ENCODE peak calls at places on chromosomes 2 and 18, in ten cellular contexts. K, N, L, D, F, S, G, A, T and O are unnamed samples.

GRCh38 chr2:43270930-43271615 is 44.7 kb upstream of the ZFP36L2 start:
- DNase-seq in K (no peak), N (no peak), L (no peak), D (no peak), F (no peak), S (no peak), G (no peak), A (no peak), T (no peak), O (no peak)

GRCh38 chr2:74587664-74588277 is 33.3 kb downstream of the DOK1 start:
- DNase-seq in K (peak; percentile 65), N (peak; percentile 65), L (no peak), D (peak; percentile 86), F (peak; percentile 85), S (peak; percentile 77), G (peak; percentile 60), A (peak; percentile 80), T (peak; percentile 33), O (peak; percentile 56)

GRCh38 chr2:64819774-64820688 is 166.3 kb upstream of the SERTAD2 start:
- DNase-seq in K (no peak), N (peak; percentile 32), L (no peak), D (no peak), F (no peak), S (no peak), G (no peak), A (no peak), T (no peak), O (no peak)

GRCh38 chr2:157492189-157492773 is 48.4 kb upstream of the CYTIP start:
- DNase-seq in K (peak; percentile 67), N (peak; percentile 77), L (peak; percentile 29), D (peak; percentile 75), F (peak; percentile 67), S (peak; percentile 61), G (peak; percentile 49), A (peak; percentile 67), T (peak; percentile 68), O (peak; percentile 54)

GRCh38 chr2:180190851-180191250 is 183.8 kb upstream of the CWC22 start:
- DNase-seq in K (no peak), N (no peak), L (no peak), D (no peak), F (no peak), S (no peak), G (no peak), A (no peak), T (no peak), O (no peak)

GRCh38 chr18:28637897-28638296 is 461.0 kb upstream of the CDH2 start:
- DNase-seq in K (no peak), N (no peak), L (no peak), D (peak; percentile 24), F (no peak), S (no peak), G (no peak), A (no peak), T (no peak), O (no peak)

GRCh38 chr18:76491801-76492668 is 3.0 kb downstream of the ZNF516 start:
- DNase-seq in K (peak; percentile 34), N (peak; percentile 53), L (no peak), D (peak; percentile 41), F (peak; percentile 37), S (peak; percentile 40), G (no peak), A (peak; percentile 44), T (peak; percentile 42), O (peak; percentile 34)

GRCh38 chr2:143885461-143885860 is 634.5 kb downstream of the ZEB2 start:
- DNase-seq in K (no peak), N (no peak), L (no peak), D (no peak), F (no peak), S (no peak), G (no peak), A (no peak), T (no peak), O (no peak)

GRCh38 chr2:42877936-42878335 is 85.6 kb upstream of the HAAO start:
- DNase-seq in K (no peak), N (no peak), L (no peak), D (no peak), F (no peak), S (no peak), G (no peak), A (no peak), T (no peak), O (no peak)

GRCh38 chr18:54923339-54923956 is 35.8 kb downstream of the CCDC68 start:
- DNase-seq in K (no peak), N (no peak), L (no peak), D (no peak), F (no peak), S (no peak), G (no peak), A (no peak), T (no peak), O (no peak)

GRCh38 chr2:64586883-64587481 is 62.9 kb downstream of the AFTPH start:
- DNase-seq in K (no peak), N (no peak), L (peak; percentile 27), D (peak; percentile 78), F (peak; percentile 82), S (peak; percentile 60), G (no peak), A (peak; percentile 61), T (no peak), O (no peak)

GRCh38 chr2:63049291-63050185 is 1.1 kb upstream of the OTX1 start:
- DNase-seq in K (peak; percentile 16), N (no peak), L (no peak), D (peak; percentile 17), F (peak; percentile 32), S (peak; percentile 64), G (no peak), A (no peak), T (peak; percentile 17), O (peak; percentile 18)

GRCh38 chr18:25349131-25349925 is 2.6 kb downstream of the ZNF521 start:
- DNase-seq in K (peak; percentile 57), N (peak; percentile 10), L (no peak), D (peak; percentile 54), F (peak; percentile 56), S (no peak), G (peak; percentile 64), A (no peak), T (peak; percentile 21), O (peak; percentile 57)

GRCh38 chr18:64717026-64717425 is 568.1 kb upstream of the LINC00305 start:
- DNase-seq in K (no peak), N (no peak), L (no peak), D (no peak), F (no peak), S (no peak), G (no peak), A (no peak), T (no peak), O (no peak)

DNA sequence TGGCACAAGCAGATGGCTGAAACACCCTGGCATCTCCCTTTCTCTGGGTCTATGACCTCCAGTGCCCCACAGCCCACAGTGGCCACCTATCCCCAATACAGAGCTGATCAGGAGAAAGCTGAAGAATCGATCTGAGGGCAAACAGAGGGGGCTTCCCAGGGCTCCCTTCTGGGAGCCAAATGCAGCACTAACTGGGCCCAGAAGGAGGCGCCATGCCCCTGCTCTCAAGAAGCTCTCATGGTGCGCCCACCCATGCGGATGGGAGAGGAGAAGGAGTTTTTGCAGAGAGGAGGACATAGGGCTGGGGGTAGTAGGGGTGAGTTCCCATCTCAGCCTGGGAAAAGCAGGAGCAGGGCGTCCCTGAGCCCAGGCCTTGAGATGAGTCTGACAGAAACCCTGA is 787.3 kb upstream of the RAB6C start:
- DNase-seq in K (no peak), N (no peak), L (no peak), D (no peak), F (no peak), S (no peak), G (no peak), A (no peak), T (no peak), O (no peak)
- TF ChIP-seq CTCF in K (no peak), N (no peak), L (no peak), D (no peak), F (no peak), S (no peak), G (no peak), A (no peak), T (no peak), O (no peak)

DNA sequence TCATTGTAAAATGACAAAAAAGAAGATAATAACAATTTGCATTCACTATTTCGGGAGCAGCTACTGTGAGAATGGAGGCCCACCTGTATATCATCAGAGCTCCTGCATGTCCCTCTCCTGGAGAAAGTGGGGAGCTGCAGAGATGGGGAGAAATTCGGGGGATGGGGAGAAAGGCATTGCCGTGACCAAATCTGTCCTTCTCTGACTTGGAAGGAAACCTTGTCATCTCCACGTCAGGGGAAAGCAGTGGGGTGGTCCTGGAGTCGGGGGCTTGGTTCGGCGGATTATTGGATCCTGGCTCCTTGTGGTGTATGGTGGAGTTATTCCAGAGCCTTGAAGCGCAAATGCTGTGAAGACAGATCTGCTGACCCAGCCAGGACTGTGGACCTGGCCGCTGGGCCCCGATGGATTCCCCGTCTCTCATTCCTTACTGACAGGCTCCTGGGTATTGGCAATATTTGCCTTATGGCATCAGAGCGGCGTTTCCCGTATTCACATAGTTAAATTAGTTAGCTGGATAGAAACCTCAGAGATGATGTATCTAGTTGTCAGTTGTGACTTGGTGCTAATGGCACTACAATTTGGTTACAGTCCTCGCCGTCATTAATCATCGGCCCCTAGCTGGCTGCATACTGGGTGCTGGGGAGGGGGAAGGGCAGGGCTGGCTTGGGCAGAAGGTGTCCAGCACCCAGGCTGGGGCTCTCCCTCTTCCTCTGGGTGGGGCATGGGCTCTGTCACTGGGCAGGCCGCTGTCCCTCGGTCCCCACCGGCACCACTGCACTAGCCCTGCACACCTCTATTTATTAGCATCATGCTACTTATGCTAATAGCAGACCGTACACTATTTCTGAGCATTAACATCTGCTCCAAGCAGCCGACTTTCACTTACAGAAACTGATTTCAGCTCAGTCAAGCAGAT is 31.7 kb downstream of the CELF4 start:
- DNase-seq in K (no peak), N (no peak), L (no peak), D (no peak), F (no peak), S (no peak), G (no peak), A (peak; percentile 4), T (no peak), O (no peak)
- TF ChIP-seq CTCF in K (peak; percentile 36), N (no peak), L (peak; percentile 14), D (no peak), F (no peak), S (no peak), G (no peak), A (no peak), T (no peak), O (peak; percentile 40)

DNA sequence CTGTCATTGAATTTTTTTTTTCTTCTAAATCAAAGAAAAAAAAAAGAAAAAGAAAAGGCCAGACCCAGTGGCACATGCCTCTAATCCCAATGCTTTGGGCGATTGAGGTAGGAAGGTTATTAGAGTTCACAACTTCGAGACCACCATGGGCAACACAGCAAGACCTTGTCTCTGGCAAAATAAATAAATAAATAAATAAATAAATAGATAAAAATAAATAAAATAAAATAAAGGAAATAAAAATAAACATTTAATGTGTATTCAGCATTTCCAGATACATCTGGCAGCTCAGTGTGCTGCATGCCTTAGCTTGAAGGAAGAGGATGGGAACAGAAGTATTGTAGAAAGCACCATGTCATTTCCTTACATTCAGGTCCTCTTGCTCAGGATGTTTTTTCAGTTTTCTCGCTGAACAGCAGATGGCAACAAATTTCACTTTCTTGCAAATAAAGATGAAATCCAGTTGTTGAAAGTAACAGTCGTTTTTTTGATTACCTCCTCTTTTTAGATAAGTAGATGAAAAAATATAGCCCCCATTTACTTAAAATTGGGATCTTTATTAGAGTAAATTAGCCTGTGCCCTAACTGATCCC is 25.7 kb upstream of the FAM178B start:
- DNase-seq in K (peak; percentile 12), N (no peak), L (peak; percentile 46), D (peak; percentile 82), F (peak; percentile 82), S (peak; percentile 72), G (no peak), A (peak; percentile 11), T (no peak), O (no peak)
- TF ChIP-seq CTCF in K (peak; percentile 31), N (peak; percentile 20), L (peak; percentile 45), D (peak; percentile 29), F (peak; percentile 53), S (peak; percentile 58), G (peak; percentile 49), A (peak; percentile 31), T (peak; percentile 18), O (peak; percentile 66)

GRCh38 chr2:45935791-45936622 is 284.5 kb downstream of the PRKCE start:
- DNase-seq in K (peak; percentile 75), N (peak; percentile 88), L (peak; percentile 95), D (peak; percentile 97), F (peak; percentile 98), S (peak; percentile 98), G (peak; percentile 96), A (peak; percentile 91), T (peak; percentile 94), O (peak; percentile 65)
- TF ChIP-seq CTCF in K (peak; percentile 48), N (peak; percentile 68), L (peak; percentile 89), D (peak; percentile 72), F (peak; percentile 75), S (peak; percentile 97), G (peak; percentile 86), A (peak; percentile 78), T (peak; percentile 53), O (peak; percentile 83)